ENCODE peak calls at places on chromosomes 16 and 17, in seven cellular contexts. T, R, Y, K, M, L and A are unnamed samples.

GRCh38 chr17:48373882-48374281 is 56.1 kb downstream of the SKAP1 start:
- DNase-seq in T (no peak), K (no peak), Y (no peak), L (no peak), R (no peak), M (no peak), A (no peak)

GRCh38 chr17:39235555-39236221 is 9.9 kb upstream of the STAC2 start:
- DNase-seq in L (peak; percentile 11), T (peak; percentile 62), K (peak; percentile 94), Y (peak; percentile 95), R (peak; percentile 68), M (peak; percentile 84), A (peak; percentile 57)

GRCh38 chr17:39011907-39012468 is 44.8 kb upstream of the FBXO47 start:
- DNase-seq in T (no peak), M (peak; percentile 77), K (peak; percentile 86), Y (peak; percentile 83), R (peak; percentile 27), L (no peak), A (no peak)

GRCh38 chr16:78437352-78437968 is 338.0 kb downstream of the WWOX start:
- DNase-seq in M (peak; percentile 57), L (no peak), K (no peak), T (peak; percentile 43), Y (peak; percentile 33), R (peak; percentile 21), A (peak; percentile 1)

GRCh38 chr17:1783834-1784611 is 22.2 kb downstream of the SERPINF1 start:
- DNase-seq in M (no peak), L (peak; percentile 21), R (no peak), K (no peak), T (peak; percentile 85), Y (peak; percentile 71), A (peak; percentile 86)

GRCh38 chr16:30491744-30492308 is 19.3 kb downstream of the ITGAL start:
- DNase-seq in T (peak; percentile 94), K (no peak), M (no peak), L (peak; percentile 73), Y (peak; percentile 21), R (no peak), A (peak; percentile 83)

GRCh38 chr16:27228621-27229501 is 25.5 kb downstream of the KDM8 start:
- DNase-seq in R (no peak), L (no peak), T (no peak), M (no peak), K (no peak), Y (no peak), A (no peak)

GRCh38 chr16:74225278-74225677 is 71.3 kb upstream of the PSMD7 start:
- DNase-seq in R (no peak), M (no peak), Y (no peak), K (no peak), L (no peak), T (no peak), A (peak; percentile 14)

GRCh38 chr17:35486920-35487727 is 38.6 kb upstream of the SLFN13 start:
- DNase-seq in T (peak; percentile 35), K (no peak), Y (no peak), R (no peak), L (no peak), M (peak; percentile 55), A (peak; percentile 56)

GRCh38 chr16:3673676-3674377 is 19.3 kb downstream of the DNASE1 start:
- DNase-seq in Y (no peak), M (no peak), T (no peak), L (no peak), K (no peak), R (no peak), A (no peak)

GRCh38 chr16:2598723-2599122 is 60.9 kb downstream of the PDPK1 start:
- DNase-seq in M (no peak), T (no peak), K (no peak), Y (no peak), L (no peak), R (no peak), A (no peak)

GRCh38 chr17:73553311-73553710 is 90.9 kb downstream of the SDK2 start:
- DNase-seq in M (no peak), L (no peak), Y (no peak), T (no peak), K (no peak), R (no peak), A (no peak)

GRCh38 chr17:73350864-73351263 is 39.1 kb upstream of the CDC42EP4 start:
- DNase-seq in T (no peak), L (no peak), M (no peak), Y (no peak), K (no peak), R (no peak), A (no peak)

GRCh38 chr17:39591958-39592954 is 15.5 kb downstream of the NEUROD2 start:
- DNase-seq in M (peak; percentile 90), K (peak; percentile 86), T (peak; percentile 52), R (peak; percentile 82), L (peak; percentile 54), Y (peak; percentile 83), A (peak; percentile 50)

GRCh38 chr16:5504028-5504758 is 406.6 kb upstream of the EEF2KMT start:
- DNase-seq in Y (peak; percentile 48), M (no peak), L (no peak), T (no peak), R (no peak), K (no peak), A (no peak)

GRCh38 chr16:5502944-5503343 is 405.3 kb upstream of the EEF2KMT start:
- DNase-seq in K (no peak), Y (no peak), T (no peak), R (no peak), L (no peak), M (no peak), A (no peak)

GRCh38 chr16:5500526-5500925 is 402.9 kb upstream of the EEF2KMT start:
- DNase-seq in T (no peak), M (no peak), Y (no peak), K (no peak), L (no peak), R (no peak), A (no peak)

GRCh38 chr16:5505093-5505887 is 407.7 kb upstream of the EEF2KMT start:
- DNase-seq in T (no peak), M (no peak), R (no peak), L (no peak), Y (no peak), K (no peak), A (no peak)

DNA sequence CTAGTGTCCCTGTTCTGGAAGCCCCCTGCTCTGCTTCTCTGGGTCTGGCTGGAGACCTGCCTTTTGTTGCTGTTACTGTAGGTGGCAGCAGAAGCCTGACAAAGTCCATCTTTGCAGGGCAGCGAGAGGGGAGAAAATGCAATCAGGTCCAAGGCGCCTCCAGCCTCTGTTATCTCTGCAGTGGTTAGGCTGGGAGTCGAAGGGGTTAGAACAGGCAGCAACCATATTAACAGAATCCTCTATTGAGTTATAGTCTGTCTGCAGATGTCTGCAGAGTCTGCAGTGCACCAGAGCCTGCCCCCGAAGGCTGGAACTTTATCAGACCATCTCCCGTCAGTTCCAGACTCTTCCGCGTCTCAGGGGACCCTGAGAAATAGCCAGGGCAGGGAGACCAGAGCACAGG is 404.9 kb upstream of the EEF2KMT start:
- DNase-seq in T (no peak), Y (peak; percentile 87), R (peak; percentile 40), L (no peak), K (peak; percentile 74), M (peak; percentile 73), A (no peak)
- H3K4ac ChIP-seq in T (no peak overlapping the region), Y (no peak overlapping the region), R (no peak overlapping the region), L (no peak overlapping the region), K (no peak overlapping the region), M (no peak overlapping the region), A (no peak overlapping the region)

GRCh38 chr17:77695386-77695785 is 263.1 kb upstream of the TNRC6C start:
- DNase-seq in M (no peak), Y (no peak), K (peak; percentile 28), T (no peak), L (no peak), R (no peak), A (no peak)
- H3K4me1 ChIP-seq in M (peaks cover 17% of the 10 kb centered on the region), Y (no peaks in the 10 kb centered on the region), K (no peaks in the 10 kb centered on the region), T (peaks cover 2% of the 10 kb centered on the region), L (no peaks in the 10 kb centered on the region), R (peaks cover 12% of the 10 kb centered on the region), A (no peaks in the 10 kb centered on the region)

GRCh38 chr16:47881574-47881973 is 274.2 kb downstream of the ABCC12 start:
- DNase-seq in Y (no peak), K (no peak), L (peak; percentile 15), M (no peak), T (no peak), R (no peak), A (no peak)
- H3K79me1 ChIP-seq in Y (no peaks in the 10 kb centered on the region), K (no peaks in the 10 kb centered on the region), L (no peaks in the 10 kb centered on the region), M (no peaks in the 10 kb centered on the region), T (no peaks in the 10 kb centered on the region), R (no peaks in the 10 kb centered on the region), A (no peaks in the 10 kb centered on the region)

GRCh38 chr16:82672676-82673075 is 45.9 kb downstream of the CDH13 start:
- DNase-seq in M (no peak), R (no peak), T (no peak), L (no peak), K (no peak), Y (no peak), A (peak; percentile 17)
- H3K4ac ChIP-seq in M (no peak overlapping the region), R (no peak overlapping the region), T (no peak overlapping the region), L (no peak overlapping the region), K (no peak overlapping the region), Y (no peak overlapping the region), A (no peak overlapping the region)

GRCh38 chr16:66888647-66889615 is 8.6 kb downstream of the PDP2 start:
- DNase-seq in R (no peak), L (no peak), T (peak; percentile 18), M (no peak), Y (no peak), K (no peak), A (no peak)
- H3K4me1 ChIP-seq in R (no peaks in the 10 kb centered on the region), L (peaks cover 17% of the 10 kb centered on the region), T (peaks cover 8% of the 10 kb centered on the region), M (no peaks in the 10 kb centered on the region), Y (no peaks in the 10 kb centered on the region), K (no peaks in the 10 kb centered on the region), A (peaks cover 15% of the 10 kb centered on the region)

GRCh38 chr16:71590584-71590983 is 13.7 kb upstream of the TAT start:
- DNase-seq in M (no peak), T (no peak), L (no peak), R (no peak), K (no peak), Y (no peak), A (no peak)

GRCh38 chr16:71591917-71592316 is 15.0 kb upstream of the TAT start:
- DNase-seq in L (no peak), K (no peak), M (no peak), Y (no peak), R (no peak), T (no peak), A (no peak)

GRCh38 chr16:71593048-71593999 is 16.4 kb upstream of the TAT start:
- DNase-seq in L (no peak), T (no peak), Y (no peak), M (no peak), R (no peak), K (no peak), A (no peak)

GRCh38 chr16:71594000-71594646 is 17.2 kb upstream of the TAT start:
- DNase-seq in R (no peak), L (no peak), T (no peak), K (no peak), Y (no peak), M (no peak), A (no peak)
- H3K79me1 ChIP-seq in R (no peaks in the 10 kb centered on the region), L (no peaks in the 10 kb centered on the region), T (no peaks in the 10 kb centered on the region), K (no peaks in the 10 kb centered on the region), Y (no peaks in the 10 kb centered on the region), M (no peaks in the 10 kb centered on the region), A (no peaks in the 10 kb centered on the region)

GRCh38 chr17:67126983-67127382 is 82.6 kb downstream of the CACNG1 start:
- DNase-seq in M (no peak), R (no peak), L (no peak), T (no peak), K (no peak), Y (no peak), A (no peak)
- H3K4ac ChIP-seq in M (no peak overlapping the region), R (no peak overlapping the region), L (no peak overlapping the region), T (no peak overlapping the region), K (no peak overlapping the region), Y (no peak overlapping the region), A (no peak overlapping the region)